ENCODE peak calls at places on chromosomes 5 and 9, in five cellular contexts. H is stimulated activated CD8-positive, alpha-beta memory T cell treated with anti-CD3 and anti-CD28 coated beads, Interleukin-2, amount 100 ng/mL, for 48 hours; U is NCI-H510A treated with DMSO at 0.1 percent for 48 hours; R is putamen; W is NAMALWA. I is an unnamed sample.

GRCh38 chr5:111996574-111996973 is 239.6 kb upstream of the NREP start:
- DNase-seq in R (no peak), H (no peak), U (no peak), W (no peak), I (no peak)

GRCh38 chr5:34751807-34752736 is 86.9 kb upstream of the TTC23L start:
- DNase-seq in U (no peak), R (no peak), H (no peak), W (no peak), I (no peak)

GRCh38 chr5:3325206-3325605 is 270.4 kb upstream of the IRX1 start:
- DNase-seq in R (no peak), H (no peak), U (no peak), W (peak; percentile 23), I (no peak)

GRCh38 chr9:70491798-70492736 is 77.6 kb upstream of the KLF9 start:
- DNase-seq in H (no peak), U (no peak), R (no peak), W (no peak), I (no peak)

GRCh38 chr9:37617161-37617560 is 24.8 kb upstream of the TOMM5 start:
- DNase-seq in H (no peak), U (no peak), R (no peak), W (no peak), I (no peak)

GRCh38 chr5:42993516-42994284 is 46.4 kb downstream of the ANXA2R start:
- DNase-seq in H (no peak), U (no peak), W (peak; percentile 56), R (no peak), I (no peak)

GRCh38 chr5:96926275-96926674 is 9.6 kb upstream of the LNPEP start:
- DNase-seq in U (no peak), H (no peak), R (no peak), W (no peak), I (no peak)

GRCh38 chr5:10555134-10555733 is 8.6 kb upstream of the ANKRD33B start:
- DNase-seq in W (no peak), R (no peak), H (no peak), U (peak; percentile 52), I (no peak)

GRCh38 chr9:114002986-114003740 is 74.9 kb downstream of the AMBP start:
- DNase-seq in W (no peak), U (no peak), R (no peak), H (no peak), I (peak; percentile 31)

GRCh38 chr5:168793844-168794837 is 215.0 kb upstream of the PANK3 start:
- DNase-seq in W (no peak), R (peak; percentile 80), U (no peak), H (peak; percentile 21), I (no peak)

GRCh38 chr5:96327728-96328127 is 105.3 kb downstream of the PCSK1 start:
- DNase-seq in W (no peak), H (no peak), R (no peak), U (no peak), I (no peak)

GRCh38 chr5:125668904-125669303 is 754.3 kb upstream of the GRAMD2B start:
- DNase-seq in U (no peak), R (no peak), H (no peak), W (no peak), I (no peak)

GRCh38 chr5:99037668-99038067 is 108.9 kb upstream of the CHD1 start:
- DNase-seq in R (no peak), H (peak; percentile 10), W (no peak), U (no peak), I (no peak)

GRCh38 chr5:73917433-73917832 is 291.4 kb downstream of the ARHGEF28 start:
- DNase-seq in R (no peak), H (no peak), W (no peak), U (no peak), I (no peak)

GRCh38 chr5:142800776-142801494 is 30.8 kb downstream of the ARHGAP26 start:
- DNase-seq in W (peak; percentile 73), R (peak; percentile 32), U (no peak), H (no peak), I (no peak)

GRCh38 chr5:55276771-55277170 is 30.7 kb downstream of the DHX29 start:
- DNase-seq in W (no peak), U (no peak), R (no peak), H (no peak), I (no peak)

GRCh38 chr9:100927778-100928177 is 100.7 kb upstream of the PLPPR1 start:
- DNase-seq in H (no peak), U (no peak), R (peak; percentile 60), W (no peak), I (no peak)

GRCh38 chr9:127943746-127944145 is 6.1 kb upstream of the DPM2 start:
- DNase-seq in R (peak; percentile 88), W (peak; percentile 83), H (peak; percentile 79), U (peak; percentile 79), I (peak; percentile 93)

GRCh38 chr9:14910178-14910805 is at the start of gene FREM1:
- DNase-seq in H (no peak), W (no peak), U (peak; percentile 5), R (no peak), I (peak; percentile 82)

GRCh38 chr5:71922584-71923106 is 184.6 kb upstream of the MAP1B start:
- DNase-seq in U (no peak), W (no peak), H (no peak), R (no peak), I (no peak)

GRCh38 chr9:6930827-6931226 is 173.1 kb downstream of the KDM4C start:
- DNase-seq in W (no peak), U (no peak), R (no peak), H (no peak), I (no peak)

GRCh38 chr9:84969084-84969483 is 299.6 kb downstream of the NTRK2 start:
- DNase-seq in H (no peak), W (no peak), U (no peak), R (no peak), I (no peak)

GRCh38 chr9:113943112-113944009 is 67.3 kb downstream of the ZNF618 start:
- DNase-seq in R (no peak), W (no peak), H (no peak), U (no peak), I (no peak)

GRCh38 chr5:9920696-9921095 is 290.5 kb upstream of the TAS2R1 start:
- DNase-seq in U (no peak), H (no peak), R (no peak), W (no peak), I (no peak)

GRCh38 chr5:10275460-10275859 is 25.4 kb downstream of the CCT5 start:
- DNase-seq in U (no peak), H (no peak), R (no peak), W (no peak), I (no peak)

GRCh38 chr5:135039526-135040296 is 5.7 kb upstream of the PITX1 start:
- DNase-seq in R (no peak), W (no peak), H (no peak), U (no peak), I (peak; percentile 58)

GRCh38 chr5:72302171-72302570 is 17.9 kb downstream of the MRPS27 start:
- DNase-seq in H (no peak), W (no peak), U (no peak), R (no peak), I (no peak)

GRCh38 chr9:70318002-70318401 is 59.2 kb downstream of the SMC5 start:
- DNase-seq in W (no peak), U (no peak), H (no peak), R (no peak), I (no peak)

GRCh38 chr9:105359899-105360298 is 87.9 kb upstream of the FSD1L start:
- DNase-seq in H (peak; percentile 58), R (no peak), U (no peak), W (no peak), I (no peak)

GRCh38 chr9:127474592-127474991 is 23.3 kb downstream of the LRSAM1 start:
- DNase-seq in H (no peak), W (no peak), R (no peak), U (no peak), I (no peak)

GRCh38 chr5:84301535-84301934 is 83.1 kb downstream of the EDIL3 start:
- DNase-seq in R (no peak), W (no peak), H (no peak), U (no peak), I (no peak)

GRCh38 chr5:179311091-179311470 is 34.2 kb downstream of the ADAMTS2 start:
- DNase-seq in R (no peak), W (no peak), U (no peak), H (no peak), I (peak; percentile 46)

GRCh38 chr5:115551415-115551814 is 6.8 kb upstream of the FEM1C start:
- DNase-seq in R (no peak), U (no peak), H (no peak), W (no peak), I (no peak)